ENCODE peak calls at places on chromosomes 1 and 21, in four cellular contexts. E is progenitor cell of endocrine pancreas, J is cardiac fibroblast, Z is K562. L is an unnamed sample.

GRCh38 chr1:153655333-153655732 is 3.2 kb upstream of the SNAPIN start:
- DNase-seq in E (no peak), J (no peak), Z (no peak), L (no peak)

GRCh38 chr1:35737111-35737510 is 18.4 kb upstream of the C1orf216 start:
- DNase-seq in E (no peak), J (no peak), Z (no peak), L (no peak)

GRCh38 chr1:34762474-34763141 is 3.1 kb downstream of the GJB4 start:
- DNase-seq in E (no peak), J (no peak), Z (no peak), L (no peak)

GRCh38 chr1:109630081-109630880 is 10.6 kb downstream of the AMPD2 start:
- DNase-seq in E (no peak), J (no peak), Z (peak), L (no peak)

GRCh38 chr1:59751801-59752200 is 62.9 kb upstream of the HOOK1 start:
- DNase-seq in E (no peak), J (no peak), Z (no peak), L (no peak)

GRCh38 chr1:55781944-55782482 is 566.8 kb upstream of the USP24 start:
- DNase-seq in E (no peak), J (peak), Z (no peak), L (peak)

GRCh38 chr1:172120381-172120780 is 279.1 kb downstream of the DNM3 start:
- DNase-seq in E (no peak), J (no peak), Z (no peak), L (no peak)

GRCh38 chr1:101781437-101781836 is 215.3 kb downstream of the OLFM3 start:
- DNase-seq in E (no peak), J (peak), Z (no peak), L (peak)

GRCh38 chr1:181397841-181398240 is 85.5 kb upstream of the CACNA1E start:
- DNase-seq in E (no peak), J (no peak), Z (no peak), L (no peak)

GRCh38 chr1:157993179-157994080 is at the start of gene KIRREL1:
- DNase-seq in E (peak), J (peak), Z (no peak), L (peak)

GRCh38 chr1:204480515-204480914 is 14.1 kb downstream of the PIK3C2B start:
- DNase-seq in E (no peak), J (no peak), Z (no peak), L (no peak)

GRCh38 chr1:89407355-89407754 is 43.5 kb downstream of the GBP6 start:
- DNase-seq in E (no peak), J (peak), Z (no peak), L (peak)

GRCh38 chr1:198888379-198888778 is 249.5 kb downstream of the PTPRC start:
- DNase-seq in E (no peak), J (no peak), Z (no peak), L (no peak)
- TF ChIP-seq CTCF in E (no peak), J (no peak), Z (no peak), L (no peak)

GRCh38 chr1:17370618-17371017 is 1.4 kb upstream of the PADI6 start:
- DNase-seq in E (no peak), J (no peak), Z (peak), L (no peak)
- TF ChIP-seq CTCF in E (peak), J (peak), Z (peak), L (peak)

GRCh38 chr1:100352267-100353072 is at the start of gene CDC14A:
- DNase-seq in E (peak), J (peak), Z (peak), L (peak)
- TF ChIP-seq CTCF in E (no peak), J (no peak), Z (peak), L (no peak)

DNA sequence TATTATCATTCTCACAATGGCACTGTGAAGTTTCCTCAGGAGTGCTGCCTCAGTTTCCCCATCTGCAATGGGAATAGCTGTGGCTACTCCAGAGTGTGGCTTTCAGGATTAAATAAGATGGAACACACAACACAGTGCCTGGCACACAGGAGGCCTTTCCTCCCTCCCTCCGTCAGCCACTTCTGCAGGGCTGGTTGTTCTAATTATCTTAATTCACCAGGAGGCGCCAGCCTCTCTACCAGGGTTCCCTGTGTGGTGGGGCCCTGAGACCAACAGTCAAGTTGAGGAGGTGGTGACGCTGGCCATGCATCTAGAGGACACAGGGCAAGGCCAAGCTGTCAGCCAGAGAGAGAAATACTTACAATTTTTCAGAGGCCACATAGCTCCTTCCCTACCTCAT is 6.3 kb upstream of the FOXO6 start:
- DNase-seq in E (no peak), J (no peak), Z (no peak), L (no peak)
- TF ChIP-seq CTCF in E (no peak), J (no peak), Z (peak), L (no peak)

GRCh38 chr1:230917284-230918135 is 49.2 kb upstream of the C1orf198 start:
- DNase-seq in E (peak), J (peak), Z (peak), L (peak)

GRCh38 chr1:230916607-230917283 is 48.4 kb upstream of the C1orf198 start:
- DNase-seq in E (no peak), J (no peak), Z (peak), L (no peak)

GRCh38 chr1:230919201-230919600 is 50.9 kb upstream of the C1orf198 start:
- DNase-seq in E (no peak), J (no peak), Z (no peak), L (no peak)

GRCh38 chr1:230926182-230926581 is 52.5 kb downstream of the TTC13 start:
- DNase-seq in E (no peak), J (no peak), Z (no peak), L (no peak)

DNA sequence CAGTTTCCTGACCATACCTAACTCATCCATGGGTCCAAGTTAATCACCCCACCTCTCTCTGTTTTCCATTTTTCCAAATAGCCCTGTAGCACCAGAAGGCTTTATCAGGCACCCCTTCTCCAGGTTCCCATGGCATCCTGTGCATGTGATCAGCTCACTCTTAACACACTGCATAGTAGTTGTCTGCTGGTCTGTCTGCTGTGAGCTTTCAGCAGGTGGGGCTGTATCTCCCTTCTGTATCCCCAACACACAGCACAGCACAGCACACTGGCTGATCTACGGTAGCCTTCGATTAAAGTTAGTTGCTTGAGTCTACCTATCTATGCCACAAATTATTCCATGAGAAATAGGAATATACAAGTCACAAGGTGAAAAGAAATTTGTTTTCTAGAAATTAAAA is 54.3 kb upstream of the C1orf198 start:
- DNase-seq in E (no peak), J (no peak), Z (peak), L (peak)
- TF ChIP-seq CTCF in E (no peak), J (no peak), Z (peak), L (peak)

DNA sequence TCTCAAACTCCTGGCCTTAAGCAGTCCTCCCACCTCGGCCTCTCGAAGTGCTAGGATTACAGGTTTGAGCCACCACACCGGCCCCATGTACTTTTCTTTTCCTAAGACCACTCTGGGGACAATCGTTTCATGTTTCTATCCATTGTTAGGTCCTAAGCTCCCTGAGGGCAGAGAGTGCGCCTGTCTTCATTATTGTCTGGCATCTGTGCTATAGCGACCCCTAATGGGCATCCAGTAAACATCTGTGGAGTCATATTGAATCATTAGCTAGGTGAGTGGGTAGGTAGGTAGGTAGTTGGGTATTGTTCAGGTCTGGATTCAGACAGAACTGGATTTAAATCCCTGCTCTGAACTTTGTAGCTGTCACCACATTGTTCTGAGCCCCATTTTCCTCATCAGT is 66.1 kb downstream of the TMEM53 start:
- DNase-seq in E (no peak), J (peak), Z (peak), L (no peak)
- TF ChIP-seq CTCF in E (peak), J (peak), Z (peak), L (peak)

GRCh38 chr1:238187575-238187949 is 296.8 kb upstream of the ZP4 start:
- DNase-seq in E (no peak), J (no peak), Z (no peak), L (no peak)
- TF ChIP-seq CTCF in E (no peak), J (no peak), Z (no peak), L (no peak)

DNA sequence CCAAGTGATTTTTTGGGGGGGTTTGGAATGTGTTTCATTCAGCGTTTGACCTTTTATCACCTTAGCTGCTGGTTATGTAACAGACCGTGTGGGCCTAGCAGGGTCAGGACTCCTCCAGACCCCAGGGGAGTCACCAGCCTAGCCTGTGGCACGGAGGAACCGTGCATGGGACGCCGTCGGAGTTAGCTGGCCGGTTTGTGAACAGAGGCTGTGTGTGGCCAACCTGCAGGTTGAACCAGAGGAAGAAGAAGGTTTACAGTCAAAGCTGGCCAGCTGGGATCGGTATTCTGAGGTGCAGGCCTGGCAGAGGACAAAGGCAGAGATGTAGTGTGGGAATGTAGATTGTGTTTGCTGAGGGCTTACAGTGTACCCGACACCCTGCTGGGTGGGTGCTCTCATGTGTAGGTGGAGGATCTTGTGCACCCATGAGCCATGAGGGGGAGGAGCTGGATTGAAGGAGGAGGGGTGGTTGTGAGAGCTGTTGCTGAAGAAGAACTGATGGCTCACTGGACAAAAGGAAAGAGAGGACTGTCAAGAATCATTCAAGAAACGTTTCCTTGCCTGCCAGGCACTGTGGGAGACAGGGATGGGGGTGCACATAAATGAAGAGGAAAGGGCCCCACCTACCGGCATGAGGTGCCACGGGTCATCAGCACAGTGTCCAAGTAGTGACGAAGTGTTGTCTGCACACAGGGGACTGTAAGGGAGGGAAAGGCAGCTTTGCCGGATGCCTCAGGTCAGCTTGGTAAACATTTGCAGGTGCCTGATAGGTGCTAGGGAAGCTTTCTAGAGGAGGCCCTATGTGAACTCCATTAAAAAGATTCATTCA is 40.0 kb upstream of the PWP2 start:
- DNase-seq in E (no peak), J (no peak), Z (peak), L (no peak)
- TF ChIP-seq CTCF in E (no peak), J (no peak), Z (peak), L (no peak)